ENCODE peak calls at places on chromosomes 4 and X, in four cellular contexts. V, W, F and N are unnamed samples.
A peak's percentile ranks its signal among the peaks of the same experiment; 100 is the strongest.

GRCh38 chr4:55553442-55553841 is 6.7 kb upstream of the CLOCK start:
- DNase-seq in V (peak; percentile 15), W (no peak), F (peak; percentile 80), N (no peak)

GRCh38 chrX:97860206-97860605 is 976.5 kb downstream of the RPA4 start:
- DNase-seq in V (no peak), W (peak; percentile 6), F (no peak), N (peak; percentile 29)

GRCh38 chr4:82372502-82372873 is 1.3 kb downstream of the HNRNPD start:
- DNase-seq in V (peak; percentile 50), W (no peak), F (no peak), N (no peak)

GRCh38 chr4:82561745-82562552 is at the start of gene TMEM150C:
- DNase-seq in V (peak; percentile 22), W (no peak), F (no peak), N (no peak)

GRCh38 chr4:159242427-159242826 is 139.5 kb downstream of the RAPGEF2 start:
- DNase-seq in V (no peak), W (no peak), F (no peak), N (no peak)

GRCh38 chrX:97481228-97481627 is 597.5 kb downstream of the RPA4 start:
- DNase-seq in V (no peak), W (no peak), F (no peak), N (no peak)

GRCh38 chrX:141989802-141990201 is 86.1 kb downstream of the MAGEC1 start:
- DNase-seq in V (no peak), W (no peak), F (no peak), N (no peak)

GRCh38 chrX:24647257-24648058 is at the start of gene PCYT1B:
- DNase-seq in V (peak; percentile 18), W (peak; percentile 13), F (peak; percentile 64), N (peak; percentile 3)

GRCh38 chr4:23818097-23818648 is 71.7 kb downstream of the PPARGC1A start:
- DNase-seq in V (no peak), W (no peak), F (no peak), N (no peak)

GRCh38 chrX:10098235-10098819 is 58.4 kb upstream of the CLCN4 start:
- DNase-seq in V (no peak), W (no peak), F (no peak), N (no peak)

GRCh38 chr4:7813674-7814073 is 126.0 kb downstream of the AFAP1 start:
- DNase-seq in V (peak; percentile 73), W (peak; percentile 47), F (no peak), N (peak; percentile 46)

GRCh38 chr4:121428721-121429120 is 47.9 kb upstream of the QRFPR start:
- DNase-seq in V (no peak), W (no peak), F (no peak), N (no peak)

GRCh38 chrX:155876704-155877103 is 4.4 kb upstream of the VAMP7 start:
- DNase-seq in V (no peak), W (no peak), F (no peak), N (no peak)

GRCh38 chr4:47383829-47384427 is 79.6 kb downstream of the COMMD8 start:
- DNase-seq in V (no peak), W (peak; percentile 27), F (no peak), N (peak; percentile 21)

GRCh38 chrX:73841337-73841736 is 278.3 kb downstream of the CHIC1 start:
- DNase-seq in V (no peak), W (no peak), F (no peak), N (no peak)

GRCh38 chrX:129798888-129799287 is 19.1 kb downstream of the SASH3 start:
- DNase-seq in V (no peak), W (no peak), F (no peak), N (no peak)

GRCh38 chr4:52873191-52873590 is 11.1 kb downstream of the RASL11B start:
- DNase-seq in V (no peak), W (no peak), F (no peak), N (no peak)

GRCh38 chr4:119666653-119667091 is 38.1 kb upstream of the PDE5A start:
- DNase-seq in V (no peak), W (no peak), F (no peak), N (no peak)

GRCh38 chrX:153770606-153771175 is 6.6 kb downstream of the PLXNB3 start:
- DNase-seq in V (peak; percentile 6), W (no peak), F (no peak), N (no peak)

GRCh38 chr4:167509551-167509950 is 275.3 kb upstream of the SPOCK3 start:
- DNase-seq in V (no peak), W (no peak), F (no peak), N (no peak)

GRCh38 chrX:24619647-24620046 is 27.5 kb downstream of the PCYT1B start:
- DNase-seq in V (no peak), W (peak; percentile 55), F (no peak), N (peak; percentile 0)

GRCh38 chr4:127810551-127810950 is 28.4 kb downstream of the HSPA4L start:
- DNase-seq in V (no peak), W (no peak), F (no peak), N (no peak)

GRCh38 chr4:20832821-20833220 is 132.6 kb downstream of the PACRGL start:
- DNase-seq in V (no peak), W (no peak), F (no peak), N (no peak)

GRCh38 chr4:2304877-2305561 is 43.1 kb upstream of the MXD4 start:
- DNase-seq in V (no peak), W (no peak), F (no peak), N (no peak)

GRCh38 chrX:331145-331771 is 12.7 kb upstream of the GTPBP6 start:
- DNase-seq in V (no peak), W (no peak), F (no peak), N (no peak)

GRCh38 chrX:2650865-2651264 is 40.2 kb upstream of the CD99 start:
- DNase-seq in V (no peak), W (no peak), F (no peak), N (no peak)

GRCh38 chrX:10177620-10178019 is 20.8 kb downstream of the CLCN4 start:
- DNase-seq in V (no peak), W (no peak), F (no peak), N (peak; percentile 44)

GRCh38 chr4:109506890-109507289 is 53.2 kb upstream of the MCUB start:
- DNase-seq in V (no peak), W (no peak), F (no peak), N (no peak)

GRCh38 chrX:3026074-3026588 is 15.1 kb upstream of the ARSF start:
- DNase-seq in V (no peak), W (no peak), F (no peak), N (no peak)

GRCh38 chr4:122636697-122637096 is 15.8 kb upstream of the IL21 start:
- DNase-seq in V (no peak), W (no peak), F (no peak), N (no peak)

GRCh38 chrX:21943460-21944135 is 3.1 kb downstream of the SMS start:
- DNase-seq in V (no peak), W (peak; percentile 76), F (no peak), N (peak; percentile 39)

GRCh38 chr4:83867221-83867620 is 331.3 kb downstream of the GPAT3 start:
- DNase-seq in V (no peak), W (no peak), F (no peak), N (no peak)

GRCh38 chr4:123304151-123305021 is 92.2 kb upstream of the SPRY1 start:
- DNase-seq in V (no peak), W (no peak), F (no peak), N (no peak)

GRCh38 chrX:122187065-122187464 is 997.0 kb upstream of the GRIA3 start:
- DNase-seq in V (no peak), W (no peak), F (no peak), N (no peak)

GRCh38 chr4:52592287-52592686 is 66.8 kb downstream of the USP46 start:
- DNase-seq in V (no peak), W (no peak), F (no peak), N (no peak)

GRCh38 chr4:27360651-27361347 is 500.2 kb downstream of the STIM2 start:
- DNase-seq in V (no peak), W (peak; percentile 81), F (no peak), N (no peak)

GRCh38 chr4:76197971-76198410 is 15.6 kb downstream of the SCARB2 start:
- DNase-seq in V (no peak), W (peak; percentile 61), F (peak; percentile 80), N (peak; percentile 32)
- H3K4me3 ChIP-seq in V (no peak overlapping the region), W (no peak overlapping the region), F (no peak overlapping the region), N (peak overlapping the region; percentile 8)

DNA sequence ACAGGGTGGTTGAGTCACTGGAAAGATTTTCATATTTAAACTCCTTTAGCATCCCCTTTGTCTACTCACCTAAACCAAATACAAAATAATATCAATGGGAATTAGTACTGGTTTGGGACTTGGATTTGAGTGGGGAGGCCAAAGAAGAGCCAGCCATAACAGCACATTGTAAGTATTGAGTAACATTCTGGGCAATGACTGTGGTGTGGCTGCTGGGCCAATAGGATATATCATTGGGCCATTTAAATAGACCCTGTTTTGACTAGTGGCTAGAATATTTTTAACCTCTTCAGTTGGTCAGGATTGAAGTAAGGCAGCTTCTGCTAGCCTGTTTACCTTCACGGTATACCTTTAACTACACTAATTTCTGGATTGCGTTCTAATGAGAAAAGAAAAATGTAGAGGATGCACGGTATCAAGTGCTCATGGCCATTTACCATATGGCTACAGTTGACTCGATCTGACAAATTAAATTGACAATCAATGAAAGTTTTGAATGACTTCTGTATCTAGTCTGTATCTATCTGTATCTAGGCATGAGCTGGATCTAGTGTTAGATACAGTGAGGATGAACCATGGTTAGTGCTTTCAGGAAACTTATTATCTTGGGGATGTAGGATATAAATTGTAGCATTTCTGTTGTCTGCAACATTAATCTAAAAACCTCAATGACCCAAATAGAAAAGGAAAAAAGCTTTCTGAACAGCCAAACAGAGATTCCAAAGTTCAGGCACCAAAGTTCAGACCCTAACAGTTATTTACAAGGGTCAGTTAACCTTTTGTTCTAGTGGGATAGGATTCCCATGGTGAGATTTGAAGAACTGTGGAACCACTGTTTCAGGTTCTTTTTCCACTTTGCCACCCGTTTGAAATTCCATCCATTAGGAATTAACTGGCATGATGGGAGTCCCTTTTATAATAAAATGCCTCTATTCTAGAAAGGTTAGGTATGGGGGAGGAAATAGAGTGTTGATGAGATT is 6.8 kb upstream of the ALB start:
- DNase-seq in V (no peak), W (no peak), F (no peak), N (no peak)
- H3K4me3 ChIP-seq in V (no peak overlapping the region), W (no peak overlapping the region), F (no peak overlapping the region), N (no peak overlapping the region)

GRCh38 chr4:77861500-77861899 is 1.1 kb upstream of the MRPL1 start:
- DNase-seq in V (no peak), W (no peak), F (no peak), N (no peak)
- H3K4me3 ChIP-seq in V (no peak overlapping the region), W (no peak overlapping the region), F (peak overlapping the region; percentile 55), N (peak overlapping the region; percentile 93)

DNA sequence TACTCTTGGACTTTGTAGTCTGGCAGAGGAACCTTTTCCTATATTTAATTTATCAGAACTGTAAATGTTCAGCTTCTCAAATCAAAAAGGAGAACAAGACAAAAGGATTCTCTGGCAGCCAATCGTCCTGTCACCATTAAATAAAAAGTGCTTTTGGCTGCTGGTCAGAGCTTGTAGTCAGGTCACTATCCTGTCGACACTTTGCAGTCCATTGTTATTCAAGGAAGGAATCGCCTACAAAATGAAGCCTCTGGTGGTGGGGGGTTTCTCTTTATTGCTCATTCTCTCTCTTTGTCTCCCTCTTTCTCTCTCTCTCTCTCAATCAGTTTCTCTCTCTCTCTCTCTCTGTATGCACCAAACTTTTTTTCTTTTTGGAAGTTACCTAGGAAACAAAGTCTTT is 17.6 kb upstream of the SCML1 start:
- DNase-seq in V (no peak), W (no peak), F (no peak), N (no peak)
- H3K4me3 ChIP-seq in V (no peak overlapping the region), W (no peak overlapping the region), F (no peak overlapping the region), N (no peak overlapping the region)

DNA sequence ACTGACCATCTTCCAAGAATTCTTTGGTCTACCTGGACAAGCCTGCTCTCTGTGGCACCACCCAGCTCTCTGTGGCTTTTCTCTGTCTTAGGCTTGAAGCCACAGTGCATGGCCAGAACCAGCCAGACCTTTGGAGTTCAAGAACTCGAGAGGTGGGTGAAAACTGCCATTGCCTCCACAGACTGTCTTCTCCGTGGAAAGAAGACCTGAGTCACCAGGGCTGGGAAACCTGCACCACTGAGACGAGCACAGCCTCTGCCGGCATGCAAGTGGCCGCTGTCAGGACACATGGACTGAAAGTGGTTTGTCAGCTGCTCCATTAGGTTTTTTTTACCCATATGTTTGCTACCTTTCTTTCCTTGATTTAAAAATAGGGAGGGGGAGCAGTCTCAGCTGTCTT is 74.5 kb downstream of the MGST2 start:
- DNase-seq in V (no peak), W (no peak), F (peak; percentile 50), N (no peak)
- H3K4me3 ChIP-seq in V (no peak overlapping the region), W (no peak overlapping the region), F (no peak overlapping the region), N (no peak overlapping the region)